ENCODE peak calls at places on chromosomes 11 and 22, in eight cellular contexts. W is HTR-8/SVneo, K is body of pancreas, N is left ventricle myocardium inferior, C is pancreas, Q is lung, B is NCI-H1092 treated with DMSO at 0.1 percent for 48 hours, G is nephron progenitor cell. S is an unnamed sample.
A peak's percentile ranks its signal among the peaks of the same experiment; 100 is the strongest.

GRCh38 chr11:22432331-22433065 is 94.3 kb downstream of the SLC17A6 start:
- DNase-seq in W (no peak), K (peak; percentile 55), N (peak; percentile 40), C (peak; percentile 61), Q (no peak), B (peak; percentile 78), G (peak; percentile 40), S (no peak)

GRCh38 chr11:45178223-45178622 is 31.8 kb downstream of the PRDM11 start:
- DNase-seq in W (no peak), K (no peak), N (no peak), C (no peak), Q (no peak), B (no peak), G (no peak), S (no peak)

GRCh38 chr22:32546480-32546879 is 71.9 kb downstream of the FBXO7 start:
- DNase-seq in W (no peak), K (no peak), N (no peak), C (no peak), Q (no peak), B (no peak), G (no peak), S (peak; percentile 65)

GRCh38 chr11:1130276-1131032 is 27.3 kb upstream of the MUC5AC start:
- DNase-seq in W (no peak), K (no peak), N (no peak), C (peak; percentile 70), Q (no peak), B (peak; percentile 43), G (no peak), S (no peak)

GRCh38 chr11:1053121-1053901 is 16.8 kb upstream of the MUC6 start:
- DNase-seq in W (no peak), K (no peak), N (no peak), C (peak; percentile 70), Q (no peak), B (no peak), G (peak; percentile 10), S (no peak)

GRCh38 chr22:29377979-29378378 is 10.4 kb downstream of the AP1B1 start:
- DNase-seq in W (no peak), K (peak; percentile 93), N (no peak), C (peak; percentile 88), Q (peak; percentile 37), B (no peak), G (no peak), S (peak; percentile 78)

GRCh38 chr22:31240011-31240410 is 27.9 kb downstream of the LIMK2 start:
- DNase-seq in W (no peak), K (no peak), N (no peak), C (no peak), Q (no peak), B (no peak), G (no peak), S (no peak)

GRCh38 chr22:45696227-45696626 is 24.6 kb downstream of the ATXN10 start:
- DNase-seq in W (no peak), K (no peak), N (no peak), C (no peak), Q (no peak), B (no peak), G (no peak), S (no peak)

GRCh38 chr11:2193099-2193886 is 21.7 kb upstream of the TH start:
- DNase-seq in W (no peak), K (peak; percentile 61), N (no peak), C (no peak), Q (no peak), B (no peak), G (no peak), S (no peak)

S was measured in left lobe of liver.